ENCODE peak calls at places on chromosome 18, in seven cellular contexts. One of them, this sample, is unnamed.

GRCh38 chr18:23504720-23505119 is 1.4 kb downstream of the RMC1 start:
- DNase-seq in astrocyte: no peak
- DNase-seq in tibial artery: no peak
- DNase-seq in IMR-90: no peak
- DNase-seq in OCI-LY7: peak
- DNase-seq in thoracic aorta: no peak
- DNase-seq in fibroblast of pulmonary artery: no peak
- DNase-seq in this sample: no peak

GRCh38 chr18:67509711-67510110 is 6.8 kb downstream of the DSEL start:
- DNase-seq in astrocyte: peak
- DNase-seq in tibial artery: no peak
- DNase-seq in IMR-90: peak
- DNase-seq in OCI-LY7: no peak
- DNase-seq in thoracic aorta: no peak
- DNase-seq in fibroblast of pulmonary artery: peak
- DNase-seq in this sample: peak

GRCh38 chr18:74731097-74731496 is 133.4 kb downstream of the ZNF407 start:
- DNase-seq in astrocyte: peak
- DNase-seq in tibial artery: no peak
- DNase-seq in IMR-90: peak
- DNase-seq in OCI-LY7: no peak
- DNase-seq in thoracic aorta: no peak
- DNase-seq in fibroblast of pulmonary artery: peak
- DNase-seq in this sample: peak

GRCh38 chr18:68083131-68083530 is 566.6 kb upstream of the DSEL start:
- DNase-seq in astrocyte: peak
- DNase-seq in tibial artery: no peak
- DNase-seq in IMR-90: peak
- DNase-seq in OCI-LY7: no peak
- DNase-seq in thoracic aorta: no peak
- DNase-seq in fibroblast of pulmonary artery: peak
- DNase-seq in this sample: peak

GRCh38 chr18:26056291-26056690 is 34.1 kb downstream of the SS18 start:
- DNase-seq in astrocyte: peak
- DNase-seq in tibial artery: no peak
- DNase-seq in IMR-90: peak
- DNase-seq in OCI-LY7: no peak
- DNase-seq in thoracic aorta: no peak
- DNase-seq in fibroblast of pulmonary artery: peak
- DNase-seq in this sample: peak

GRCh38 chr18:44500820-44501670 is 179.6 kb upstream of the SETBP1 start:
- DNase-seq in astrocyte: no peak
- DNase-seq in tibial artery: no peak
- DNase-seq in IMR-90: no peak
- DNase-seq in OCI-LY7: no peak
- DNase-seq in thoracic aorta: no peak
- DNase-seq in fibroblast of pulmonary artery: no peak
- DNase-seq in this sample: no peak

GRCh38 chr18:64717026-64717425 is 568.1 kb upstream of the LINC00305 start:
- DNase-seq in astrocyte: no peak
- DNase-seq in tibial artery: no peak
- DNase-seq in IMR-90: no peak
- DNase-seq in OCI-LY7: no peak
- DNase-seq in thoracic aorta: no peak
- DNase-seq in fibroblast of pulmonary artery: no peak
- DNase-seq in this sample: no peak

GRCh38 chr18:61738488-61738887 is 154.3 kb downstream of the RNF152 start:
- DNase-seq in astrocyte: peak
- DNase-seq in tibial artery: peak
- DNase-seq in IMR-90: peak
- DNase-seq in OCI-LY7: no peak
- DNase-seq in thoracic aorta: no peak
- DNase-seq in fibroblast of pulmonary artery: peak
- DNase-seq in this sample: peak

GRCh38 chr18:65750421-65751144 is at the start of gene CDH7:
- DNase-seq in astrocyte: no peak
- DNase-seq in tibial artery: no peak
- DNase-seq in IMR-90: no peak
- DNase-seq in OCI-LY7: no peak
- DNase-seq in thoracic aorta: no peak
- DNase-seq in fibroblast of pulmonary artery: no peak
- DNase-seq in this sample: no peak

GRCh38 chr18:47215554-47216138 is 35.8 kb downstream of the SKOR2 start:
- DNase-seq in astrocyte: peak
- DNase-seq in tibial artery: no peak
- DNase-seq in IMR-90: peak
- DNase-seq in OCI-LY7: peak
- DNase-seq in thoracic aorta: no peak
- DNase-seq in fibroblast of pulmonary artery: peak
- DNase-seq in this sample: peak

GRCh38 chr18:80035997-80036396 is 1.8 kb downstream of the RBFA start:
- DNase-seq in astrocyte: no peak
- DNase-seq in tibial artery: no peak
- DNase-seq in IMR-90: no peak
- DNase-seq in OCI-LY7: no peak
- DNase-seq in thoracic aorta: no peak
- DNase-seq in fibroblast of pulmonary artery: no peak
- DNase-seq in this sample: no peak

GRCh38 chr18:80033181-80034067 is 810 bp upstream of the RBFA start:
- DNase-seq in astrocyte: peak
- DNase-seq in tibial artery: peak
- DNase-seq in IMR-90: peak
- DNase-seq in OCI-LY7: no peak
- DNase-seq in thoracic aorta: peak
- DNase-seq in fibroblast of pulmonary artery: peak
- DNase-seq in this sample: peak

GRCh38 chr18:80037300-80037699 is 3.1 kb downstream of the RBFA start:
- DNase-seq in astrocyte: no peak
- DNase-seq in tibial artery: no peak
- DNase-seq in IMR-90: no peak
- DNase-seq in OCI-LY7: no peak
- DNase-seq in thoracic aorta: no peak
- DNase-seq in fibroblast of pulmonary artery: no peak
- DNase-seq in this sample: no peak

GRCh38 chr18:80034852-80035406 is 695 bp downstream of the RBFA start:
- DNase-seq in astrocyte: no peak
- DNase-seq in tibial artery: no peak
- DNase-seq in IMR-90: no peak
- DNase-seq in OCI-LY7: no peak
- DNase-seq in thoracic aorta: no peak
- DNase-seq in fibroblast of pulmonary artery: peak
- DNase-seq in this sample: no peak

GRCh38 chr18:80034068-80034851 is at the start of gene RBFA:
- DNase-seq in astrocyte: peak
- DNase-seq in tibial artery: peak
- DNase-seq in IMR-90: peak
- DNase-seq in OCI-LY7: peak
- DNase-seq in thoracic aorta: peak
- DNase-seq in fibroblast of pulmonary artery: peak
- DNase-seq in this sample: peak
- TF ChIP-seq CTCF in astrocyte: no peak
- TF ChIP-seq CTCF in tibial artery: peak
- TF ChIP-seq CTCF in IMR-90: peak
- TF ChIP-seq CTCF in OCI-LY7: peak
- TF ChIP-seq CTCF in thoracic aorta: no peak
- TF ChIP-seq CTCF in fibroblast of pulmonary artery: no peak
- TF ChIP-seq CTCF in this sample: peak

DNA sequence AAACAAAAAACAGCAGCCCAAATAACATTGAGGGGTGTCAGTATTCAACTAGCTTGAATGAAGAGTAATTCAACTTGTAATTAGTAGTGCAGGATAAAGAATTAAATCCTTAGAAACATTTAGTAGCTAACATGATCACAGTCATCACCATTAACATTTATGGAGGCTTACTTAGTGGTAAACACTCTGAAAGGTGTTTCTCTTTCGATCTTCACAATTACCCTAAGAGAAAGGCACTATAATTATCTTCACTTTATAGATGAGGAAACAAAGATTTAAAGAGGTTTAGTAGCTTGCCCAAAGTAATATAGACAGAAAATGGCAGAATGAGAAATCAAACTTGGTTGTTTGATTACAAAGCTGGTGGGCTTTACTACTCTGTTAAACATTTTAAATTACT is 81.5 kb downstream of the GAREM1 start:
- DNase-seq in astrocyte: no peak
- DNase-seq in tibial artery: no peak
- DNase-seq in IMR-90: no peak
- DNase-seq in OCI-LY7: no peak
- DNase-seq in thoracic aorta: no peak
- DNase-seq in fibroblast of pulmonary artery: no peak
- DNase-seq in this sample: no peak
- TF ChIP-seq CTCF in astrocyte: no peak
- TF ChIP-seq CTCF in tibial artery: no peak
- TF ChIP-seq CTCF in IMR-90: no peak
- TF ChIP-seq CTCF in OCI-LY7: no peak
- TF ChIP-seq CTCF in thoracic aorta: no peak
- TF ChIP-seq CTCF in fibroblast of pulmonary artery: no peak
- TF ChIP-seq CTCF in this sample: no peak

DNA sequence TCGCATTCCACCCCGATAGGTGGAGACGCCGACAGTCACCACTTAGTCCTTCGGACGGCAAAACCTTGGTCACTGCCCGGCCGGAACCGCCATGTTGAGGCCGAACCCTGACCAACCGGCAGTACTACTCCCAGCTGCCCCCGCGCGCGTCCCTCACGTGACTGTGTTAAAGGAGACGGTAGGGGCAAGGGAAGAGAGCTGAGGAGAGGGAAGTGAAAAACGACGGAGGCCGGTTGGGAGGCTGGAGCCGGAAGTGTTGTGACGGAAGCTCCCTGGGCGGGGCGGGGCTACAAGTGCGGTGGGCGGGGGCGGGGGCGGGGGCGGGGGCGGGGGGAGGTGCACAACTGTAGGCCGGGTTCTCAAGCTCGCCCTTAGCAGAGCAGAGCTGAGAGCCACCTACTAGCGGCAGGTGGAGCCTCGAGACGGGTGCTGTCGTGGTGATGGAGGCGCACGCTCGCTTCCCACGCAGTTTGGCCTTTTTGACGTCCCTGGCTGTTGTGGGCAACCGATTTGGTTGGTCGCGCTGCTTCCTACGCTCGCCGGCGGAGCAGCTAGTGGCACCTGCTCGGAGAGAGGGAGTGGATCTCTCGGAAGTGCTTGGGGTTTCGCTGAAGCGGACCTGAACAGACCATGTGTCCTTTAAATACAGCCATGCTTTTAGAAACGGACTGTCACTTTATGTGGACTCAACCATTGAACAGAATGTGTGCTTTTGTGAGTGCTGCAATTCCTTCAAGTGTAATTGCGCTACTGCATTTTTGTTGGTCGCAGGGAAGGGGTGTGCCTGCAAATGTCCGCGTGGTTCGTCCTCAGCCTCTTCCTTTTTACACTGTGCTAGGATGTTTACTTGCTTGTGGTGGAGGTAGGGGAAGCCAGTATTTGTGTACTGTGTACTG is at the start of gene TRAPPC8:
- DNase-seq in astrocyte: peak
- DNase-seq in tibial artery: peak
- DNase-seq in IMR-90: peak
- DNase-seq in OCI-LY7: peak
- DNase-seq in thoracic aorta: peak
- DNase-seq in fibroblast of pulmonary artery: peak
- DNase-seq in this sample: peak
- TF ChIP-seq CTCF in astrocyte: no peak
- TF ChIP-seq CTCF in tibial artery: no peak
- TF ChIP-seq CTCF in IMR-90: no peak
- TF ChIP-seq CTCF in OCI-LY7: no peak
- TF ChIP-seq CTCF in thoracic aorta: no peak
- TF ChIP-seq CTCF in fibroblast of pulmonary artery: no peak
- TF ChIP-seq CTCF in this sample: no peak

DNA sequence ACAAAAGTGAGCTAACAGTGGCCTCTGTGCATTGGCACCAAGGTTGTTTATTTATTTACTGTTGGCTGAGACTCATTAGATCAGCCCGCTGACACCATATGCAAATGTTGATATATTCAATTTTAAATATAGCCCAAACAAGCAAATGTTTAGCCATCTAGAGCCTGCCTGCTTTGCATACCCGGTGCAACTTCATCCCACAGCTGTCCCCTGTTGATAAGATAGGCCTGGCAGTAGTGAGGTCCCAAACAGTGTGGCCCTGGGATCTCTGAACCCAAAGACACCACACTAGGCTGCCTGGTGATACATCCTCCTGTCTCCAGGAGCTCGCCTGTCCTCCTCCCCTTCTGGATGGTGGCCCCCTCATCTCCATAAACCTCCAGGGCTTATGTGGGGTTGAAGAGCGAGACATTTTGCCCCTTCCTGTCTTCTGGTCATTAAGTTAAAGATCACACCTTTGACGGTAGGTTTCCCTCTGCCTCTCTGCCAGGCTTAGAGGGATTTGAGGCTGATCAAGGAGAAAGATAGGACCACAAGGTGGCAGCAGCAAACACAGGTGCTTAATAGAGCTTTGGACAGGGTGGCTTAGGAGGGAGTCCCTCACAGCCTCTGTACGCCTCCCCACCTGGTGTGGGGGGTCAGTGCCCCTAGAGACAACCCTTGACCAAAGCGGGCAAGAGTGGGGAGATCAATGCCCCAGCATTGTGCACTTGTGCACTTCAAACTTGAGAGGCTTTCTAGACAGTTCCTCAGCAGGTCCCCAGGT is 23.7 kb upstream of the MYO5B start:
- DNase-seq in astrocyte: peak
- DNase-seq in tibial artery: no peak
- DNase-seq in IMR-90: peak
- DNase-seq in OCI-LY7: peak
- DNase-seq in thoracic aorta: no peak
- DNase-seq in fibroblast of pulmonary artery: peak
- DNase-seq in this sample: peak
- TF ChIP-seq CTCF in astrocyte: peak
- TF ChIP-seq CTCF in tibial artery: no peak
- TF ChIP-seq CTCF in IMR-90: peak
- TF ChIP-seq CTCF in OCI-LY7: peak
- TF ChIP-seq CTCF in thoracic aorta: no peak
- TF ChIP-seq CTCF in fibroblast of pulmonary artery: peak
- TF ChIP-seq CTCF in this sample: peak

GRCh38 chr18:12659904-12660605 is 2.1 kb upstream of the SPIRE1 start:
- DNase-seq in astrocyte: peak
- DNase-seq in tibial artery: peak
- DNase-seq in IMR-90: peak
- DNase-seq in OCI-LY7: peak
- DNase-seq in thoracic aorta: no peak
- DNase-seq in fibroblast of pulmonary artery: peak
- DNase-seq in this sample: peak
- TF ChIP-seq CTCF in astrocyte: peak
- TF ChIP-seq CTCF in tibial artery: peak
- TF ChIP-seq CTCF in IMR-90: peak
- TF ChIP-seq CTCF in OCI-LY7: peak
- TF ChIP-seq CTCF in thoracic aorta: peak
- TF ChIP-seq CTCF in fibroblast of pulmonary artery: peak
- TF ChIP-seq CTCF in this sample: peak

This sample was measured in AG10803.